ENCODE peak calls at places on chromosomes 6 and 20, in six cellular contexts. One of them, this sample, is unnamed. For H3K27me3, the result is how much of the 10 kb centered on the place peaks cover.

GRCh38 chr20:29689411-29690225 is 1567.8 kb upstream of the DEFB115 start:
- DNase-seq in ovary: no peak
- DNase-seq in mesenchymal stem cell: no peak
- DNase-seq in AG04450: no peak
- DNase-seq in fibroblast of lung: no peak
- DNase-seq in small intestine: peak
- DNase-seq in this sample: no peak

GRCh38 chr20:59754551-59754950 is 150.2 kb downstream of the PHACTR3 start:
- DNase-seq in mesenchymal stem cell: no peak
- DNase-seq in fibroblast of lung: no peak
- DNase-seq in AG04450: no peak
- DNase-seq in small intestine: no peak
- DNase-seq in ovary: no peak
- DNase-seq in this sample: no peak

GRCh38 chr6:138550346-138550767 is 51.1 kb upstream of the NHSL1 start:
- DNase-seq in mesenchymal stem cell: no peak
- DNase-seq in ovary: no peak
- DNase-seq in AG04450: no peak
- DNase-seq in fibroblast of lung: peak
- DNase-seq in small intestine: peak
- DNase-seq in this sample: no peak

GRCh38 chr20:59993736-59994484 is 35.7 kb downstream of the CDH26 start:
- DNase-seq in ovary: no peak
- DNase-seq in AG04450: no peak
- DNase-seq in fibroblast of lung: no peak
- DNase-seq in small intestine: no peak
- DNase-seq in mesenchymal stem cell: no peak
- DNase-seq in this sample: no peak

GRCh38 chr20:23120936-23121765 is 35.0 kb upstream of the CD93 start:
- DNase-seq in mesenchymal stem cell: no peak
- DNase-seq in AG04450: no peak
- DNase-seq in fibroblast of lung: no peak
- DNase-seq in small intestine: no peak
- DNase-seq in ovary: no peak
- DNase-seq in this sample: no peak

GRCh38 chr20:43096471-43096870 is 93.2 kb downstream of the PTPRT start:
- DNase-seq in AG04450: no peak
- DNase-seq in fibroblast of lung: no peak
- DNase-seq in mesenchymal stem cell: no peak
- DNase-seq in ovary: no peak
- DNase-seq in small intestine: no peak
- DNase-seq in this sample: no peak

GRCh38 chr6:127341471-127342202 is 1.8 kb downstream of the ECHDC1 start:
- DNase-seq in mesenchymal stem cell: no peak
- DNase-seq in ovary: no peak
- DNase-seq in fibroblast of lung: no peak
- DNase-seq in AG04450: no peak
- DNase-seq in small intestine: peak
- DNase-seq in this sample: no peak

GRCh38 chr6:25411316-25411961 is 132.3 kb downstream of the CARMIL1 start:
- DNase-seq in AG04450: no peak
- DNase-seq in small intestine: no peak
- DNase-seq in ovary: no peak
- DNase-seq in fibroblast of lung: no peak
- DNase-seq in mesenchymal stem cell: no peak
- DNase-seq in this sample: no peak

GRCh38 chr20:4074877-4075455 is 59.6 kb upstream of the RNF24 start:
- DNase-seq in AG04450: no peak
- DNase-seq in mesenchymal stem cell: no peak
- DNase-seq in small intestine: no peak
- DNase-seq in fibroblast of lung: no peak
- DNase-seq in ovary: peak
- DNase-seq in this sample: no peak

GRCh38 chr20:54914995-54915394 is 439.6 kb downstream of the DOK5 start:
- DNase-seq in fibroblast of lung: no peak
- DNase-seq in AG04450: no peak
- DNase-seq in small intestine: no peak
- DNase-seq in ovary: no peak
- DNase-seq in mesenchymal stem cell: no peak
- DNase-seq in this sample: no peak

GRCh38 chr6:91566467-91566866 is 979.6 kb upstream of the MAP3K7 start:
- DNase-seq in ovary: no peak
- DNase-seq in AG04450: no peak
- DNase-seq in fibroblast of lung: no peak
- DNase-seq in small intestine: no peak
- DNase-seq in mesenchymal stem cell: peak
- DNase-seq in this sample: no peak

GRCh38 chr20:20888273-20888656 is 175.8 kb upstream of the RALGAPA2 start:
- DNase-seq in mesenchymal stem cell: no peak
- DNase-seq in ovary: no peak
- DNase-seq in small intestine: no peak
- DNase-seq in AG04450: no peak
- DNase-seq in fibroblast of lung: no peak
- DNase-seq in this sample: no peak

GRCh38 chr6:145815351-145815772 is 767 bp upstream of the FBXO30 start:
- DNase-seq in ovary: no peak
- DNase-seq in small intestine: no peak
- DNase-seq in fibroblast of lung: peak
- DNase-seq in AG04450: no peak
- DNase-seq in mesenchymal stem cell: peak
- DNase-seq in this sample: peak

DNA sequence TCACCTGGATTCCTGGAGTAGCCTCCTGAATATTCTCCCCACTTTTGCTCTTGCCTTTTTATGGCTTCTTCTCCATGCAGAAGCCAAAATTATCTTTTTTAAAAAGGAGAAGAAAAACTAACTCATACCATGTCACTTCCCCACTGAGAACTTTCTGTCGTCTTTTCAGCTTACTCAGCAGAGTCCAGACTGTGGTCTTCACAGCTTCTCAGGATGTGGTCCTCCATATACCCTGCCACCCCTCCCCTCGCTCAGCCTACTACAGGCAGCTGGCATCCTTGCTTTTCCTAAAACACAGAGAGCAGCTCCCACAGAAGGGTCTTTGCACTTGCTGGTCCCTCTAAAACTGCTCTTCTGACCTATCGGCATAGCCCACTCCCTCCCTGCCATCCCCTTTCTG is 89.4 kb upstream of the ISM1 start:
- DNase-seq in ovary: no peak
- DNase-seq in AG04450: no peak
- DNase-seq in mesenchymal stem cell: no peak
- DNase-seq in small intestine: no peak
- DNase-seq in fibroblast of lung: no peak
- DNase-seq in this sample: no peak
- H3K4me3 ChIP-seq in ovary: no peak
- H3K4me3 ChIP-seq in AG04450: no peak
- H3K4me3 ChIP-seq in mesenchymal stem cell: no peak
- H3K4me3 ChIP-seq in small intestine: no peak
- H3K4me3 ChIP-seq in fibroblast of lung: no peak
- H3K4me3 ChIP-seq in this sample: no peak

GRCh38 chr20:45313943-45314342 is 5.8 kb upstream of the MATN4 start:
- DNase-seq in fibroblast of lung: no peak
- DNase-seq in small intestine: no peak
- DNase-seq in mesenchymal stem cell: no peak
- DNase-seq in ovary: no peak
- DNase-seq in AG04450: no peak
- DNase-seq in this sample: no peak
- H3K27me3 ChIP-seq in fibroblast of lung: under half
- H3K27me3 ChIP-seq in small intestine: under half
- H3K27me3 ChIP-seq in mesenchymal stem cell: half or more
- H3K27me3 ChIP-seq in ovary: under half
- H3K27me3 ChIP-seq in AG04450: under half
- H3K27me3 ChIP-seq in this sample: under half

DNA sequence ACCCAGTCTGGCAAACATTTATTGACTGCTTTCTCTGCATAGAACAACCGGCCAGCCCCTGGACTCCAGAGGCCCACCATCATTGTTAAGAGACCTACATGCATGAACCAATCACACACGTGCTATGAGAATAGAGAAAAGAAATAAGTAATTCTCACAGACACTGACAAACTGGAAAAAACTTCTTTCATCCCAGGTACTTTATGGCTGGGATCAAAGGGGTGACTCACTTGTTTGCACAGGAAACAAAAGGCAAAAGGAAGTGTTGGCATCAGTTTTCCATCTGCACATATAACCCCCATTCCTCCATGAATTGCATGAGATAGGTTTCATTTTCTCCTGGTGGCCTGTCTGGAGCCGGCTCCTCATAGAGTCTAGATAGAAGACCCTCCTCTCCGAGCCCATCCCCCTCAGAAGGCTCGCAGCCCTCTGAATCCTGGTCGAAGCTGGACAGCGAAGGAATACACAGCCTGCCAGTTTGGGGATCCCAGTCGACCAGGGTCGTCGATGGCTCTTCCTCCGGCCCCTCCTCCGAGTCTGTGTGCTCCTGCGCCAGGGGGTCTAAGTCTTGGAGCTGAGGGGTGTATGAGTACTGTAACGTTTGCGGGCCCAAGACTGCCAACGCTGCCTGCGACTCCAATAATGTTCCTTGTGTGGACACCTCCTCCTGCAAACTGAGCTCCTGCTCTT is 43.3 kb downstream of the IL20RA start:
- DNase-seq in ovary: no peak
- DNase-seq in small intestine: peak
- DNase-seq in AG04450: no peak
- DNase-seq in fibroblast of lung: no peak
- DNase-seq in mesenchymal stem cell: no peak
- DNase-seq in this sample: no peak
- H3K27ac ChIP-seq in ovary: no peak
- H3K27ac ChIP-seq in small intestine: no peak
- H3K27ac ChIP-seq in AG04450: no peak
- H3K27ac ChIP-seq in fibroblast of lung: no peak
- H3K27ac ChIP-seq in mesenchymal stem cell: no peak
- H3K27ac ChIP-seq in this sample: no peak

GRCh38 chr6:15335385-15335784 is 89.5 kb downstream of the JARID2 start:
- DNase-seq in small intestine: no peak
- DNase-seq in ovary: no peak
- DNase-seq in AG04450: no peak
- DNase-seq in mesenchymal stem cell: no peak
- DNase-seq in fibroblast of lung: no peak
- DNase-seq in this sample: no peak
- H3K4me3 ChIP-seq in small intestine: no peak
- H3K4me3 ChIP-seq in ovary: no peak
- H3K4me3 ChIP-seq in AG04450: no peak
- H3K4me3 ChIP-seq in mesenchymal stem cell: no peak
- H3K4me3 ChIP-seq in fibroblast of lung: no peak
- H3K4me3 ChIP-seq in this sample: no peak

DNA sequence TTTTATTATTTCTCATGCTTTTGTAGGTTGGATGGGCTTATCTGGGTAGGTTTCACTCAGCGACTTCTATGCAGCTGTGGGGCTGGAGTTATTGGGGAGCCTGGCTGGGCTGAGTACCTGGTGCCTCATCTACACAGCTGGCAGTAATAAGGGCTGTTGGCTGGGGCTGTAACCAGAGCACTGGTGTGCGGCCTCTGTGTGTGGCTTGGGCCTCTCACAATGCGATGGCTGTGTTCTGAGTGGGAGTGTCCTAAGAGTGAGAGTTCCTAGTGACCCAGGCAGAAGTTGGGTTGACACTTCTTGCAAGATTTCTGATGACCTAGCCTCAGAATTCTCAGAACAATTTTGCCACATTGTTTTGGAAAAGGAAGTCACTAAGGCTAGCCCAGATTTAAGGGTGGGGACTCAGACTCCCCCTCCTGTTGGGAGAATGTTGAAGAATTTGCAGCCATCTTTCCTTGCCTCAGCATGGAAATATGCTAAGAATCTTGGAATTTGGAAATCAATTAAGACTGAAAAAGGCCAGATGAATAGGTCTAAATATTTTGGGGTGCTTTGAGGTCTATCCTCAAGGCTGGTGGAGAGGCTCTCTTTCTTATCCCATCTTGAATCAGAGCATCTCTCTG is 158.8 kb downstream of the SCP2D1 start:
- DNase-seq in small intestine: no peak
- DNase-seq in mesenchymal stem cell: no peak
- DNase-seq in fibroblast of lung: no peak
- DNase-seq in ovary: no peak
- DNase-seq in AG04450: no peak
- DNase-seq in this sample: no peak
- H3K27me3 ChIP-seq in small intestine: under half
- H3K27me3 ChIP-seq in mesenchymal stem cell: under half
- H3K27me3 ChIP-seq in fibroblast of lung: under half
- H3K27me3 ChIP-seq in ovary: under half
- H3K27me3 ChIP-seq in AG04450: under half
- H3K27me3 ChIP-seq in this sample: under half

GRCh38 chr6:166381733-166382499 is 824 bp downstream of the MPC1 start:
- DNase-seq in ovary: peak
- DNase-seq in small intestine: peak
- DNase-seq in mesenchymal stem cell: peak
- DNase-seq in AG04450: no peak
- DNase-seq in fibroblast of lung: peak
- DNase-seq in this sample: peak
- H3K27ac ChIP-seq in ovary: peak
- H3K27ac ChIP-seq in small intestine: peak
- H3K27ac ChIP-seq in mesenchymal stem cell: no peak
- H3K27ac ChIP-seq in AG04450: no peak
- H3K27ac ChIP-seq in fibroblast of lung: peak
- H3K27ac ChIP-seq in this sample: no peak